ENCODE peak calls at places on chromosomes 3 and 15, in seven cellular contexts. E is cardiac muscle cell, M is Panc1, U is fibroblast of lung, Q is SK-N-SH, Y is tibial artery, B is choroid plexus epithelial cell. R is an unnamed sample.

GRCh38 chr3:53744351-53744750 is 101.9 kb downstream of the CHDH start:
- DNase-seq in E (no peak), B (no peak), M (no peak), U (no peak), Y (no peak), Q (peak; percentile 34), R (no peak)

GRCh38 chr15:90654233-90655124 is 62.7 kb upstream of the BLM start:
- DNase-seq in Q (no peak), Y (no peak), B (no peak), U (no peak), E (peak; percentile 11), M (no peak), R (no peak)

GRCh38 chr3:51953445-51953844 is 1.7 kb upstream of the GPR62 start:
- DNase-seq in Q (no peak), U (peak; percentile 63), B (peak; percentile 89), Y (no peak), M (no peak), E (peak; percentile 71), R (peak; percentile 89)

GRCh38 chr3:49123687-49124086 is 3.1 kb upstream of the USP19 start:
- DNase-seq in M (no peak), Q (no peak), U (no peak), Y (no peak), E (no peak), B (no peak), R (no peak)

GRCh38 chr3:139117136-139117675 is 72.5 kb upstream of the PRR23C start:
- DNase-seq in U (peak; percentile 48), M (no peak), Q (no peak), E (peak; percentile 20), Y (no peak), B (peak; percentile 69), R (peak; percentile 54)

GRCh38 chr15:35260961-35261360 is 175.9 kb upstream of the NANOGP8 start:
- DNase-seq in Y (no peak), B (no peak), Q (no peak), U (peak; percentile 44), E (no peak), M (no peak), R (no peak)

GRCh38 chr15:71505962-71506361 is 304.4 kb upstream of the NR2E3 start:
- DNase-seq in Y (no peak), U (no peak), Q (no peak), M (no peak), E (no peak), B (no peak), R (no peak)

GRCh38 chr15:54604963-54605362 is 591.8 kb downstream of the RSL24D1 start:
- DNase-seq in Q (no peak), E (no peak), M (no peak), B (no peak), U (no peak), Y (no peak), R (no peak)

GRCh38 chr15:92880796-92881569 is 19.1 kb upstream of the CHD2 start:
- DNase-seq in M (no peak), U (no peak), B (peak; percentile 36), E (peak; percentile 70), Q (no peak), Y (no peak), R (no peak)

DNA sequence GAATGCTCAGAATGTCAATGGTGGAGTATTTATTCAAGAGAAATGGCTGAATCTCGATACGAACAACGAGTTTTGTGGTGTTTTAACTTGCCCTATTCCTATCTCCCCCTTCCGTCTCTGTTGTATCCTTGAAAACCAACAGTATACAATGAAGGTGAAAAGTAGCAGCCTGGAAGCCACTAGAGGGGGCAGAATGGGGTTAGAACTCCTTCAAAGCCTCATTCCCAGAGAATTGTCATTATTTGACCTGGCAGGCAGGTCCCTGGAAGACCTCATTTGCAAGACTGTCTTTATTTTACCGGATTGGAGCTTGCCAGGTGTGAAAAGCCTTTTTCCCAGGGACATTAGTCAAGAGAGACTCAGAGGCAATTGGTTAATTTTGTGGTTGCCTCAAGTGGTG is 139.4 kb downstream of the LRRC28 start:
- DNase-seq in Y (no peak), U (no peak), Q (no peak), B (no peak), E (no peak), M (no peak), R (no peak)
- TF ChIP-seq CTCF in Y (no peak), U (no peak), Q (peak; percentile 11), B (peak; percentile 31), E (peak; percentile 14), M (peak; percentile 11), R (no peak)

DNA sequence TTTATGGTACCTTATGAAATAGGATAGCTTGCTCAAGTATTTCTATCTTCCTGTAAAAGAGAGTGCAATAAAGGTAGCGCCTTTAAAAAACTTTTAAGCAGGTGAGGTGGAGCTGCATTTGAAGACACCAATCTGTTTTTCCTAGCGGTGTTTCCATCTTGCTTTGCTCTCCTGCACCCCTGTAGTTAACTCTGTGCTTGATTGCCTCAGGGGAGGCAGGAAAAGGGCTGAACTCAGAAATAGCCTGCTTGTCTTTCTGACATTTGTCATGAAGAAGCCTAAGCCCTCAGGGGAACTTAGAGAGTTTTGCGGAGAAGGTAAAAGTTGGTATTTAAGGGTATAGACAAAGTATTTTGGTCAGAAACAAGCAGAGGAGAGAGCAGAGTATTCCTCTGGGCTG is 63.0 kb upstream of the TPRG1 start:
- DNase-seq in U (no peak), E (no peak), B (no peak), Y (no peak), M (no peak), Q (no peak), R (no peak)
- H3K4me3 ChIP-seq in U (no peak overlapping the region), E (no peak overlapping the region), B (no peak overlapping the region), Y (no peak overlapping the region), M (no peak overlapping the region), Q (no peak overlapping the region), R (no peak overlapping the region)

GRCh38 chr3:126986001-126986400 is 3.1 kb downstream of the PLXNA1 start:
- DNase-seq in Q (peak; percentile 82), M (no peak), Y (no peak), E (peak; percentile 37), B (peak; percentile 53), U (peak; percentile 50), R (peak; percentile 25)

GRCh38 chr3:126983653-126984390 is 907 bp downstream of the PLXNA1 start:
- DNase-seq in U (no peak), B (peak; percentile 32), E (peak; percentile 50), Y (no peak), Q (peak; percentile 78), M (no peak), R (peak; percentile 30)

GRCh38 chr3:126987129-126987528 is 4.2 kb downstream of the PLXNA1 start:
- DNase-seq in B (no peak), M (no peak), U (no peak), Y (no peak), Q (no peak), E (no peak), R (no peak)

GRCh38 chr3:126984391-126985142 is 1.7 kb downstream of the PLXNA1 start:
- DNase-seq in U (no peak), E (no peak), B (no peak), M (no peak), Q (no peak), Y (no peak), R (no peak)

DNA sequence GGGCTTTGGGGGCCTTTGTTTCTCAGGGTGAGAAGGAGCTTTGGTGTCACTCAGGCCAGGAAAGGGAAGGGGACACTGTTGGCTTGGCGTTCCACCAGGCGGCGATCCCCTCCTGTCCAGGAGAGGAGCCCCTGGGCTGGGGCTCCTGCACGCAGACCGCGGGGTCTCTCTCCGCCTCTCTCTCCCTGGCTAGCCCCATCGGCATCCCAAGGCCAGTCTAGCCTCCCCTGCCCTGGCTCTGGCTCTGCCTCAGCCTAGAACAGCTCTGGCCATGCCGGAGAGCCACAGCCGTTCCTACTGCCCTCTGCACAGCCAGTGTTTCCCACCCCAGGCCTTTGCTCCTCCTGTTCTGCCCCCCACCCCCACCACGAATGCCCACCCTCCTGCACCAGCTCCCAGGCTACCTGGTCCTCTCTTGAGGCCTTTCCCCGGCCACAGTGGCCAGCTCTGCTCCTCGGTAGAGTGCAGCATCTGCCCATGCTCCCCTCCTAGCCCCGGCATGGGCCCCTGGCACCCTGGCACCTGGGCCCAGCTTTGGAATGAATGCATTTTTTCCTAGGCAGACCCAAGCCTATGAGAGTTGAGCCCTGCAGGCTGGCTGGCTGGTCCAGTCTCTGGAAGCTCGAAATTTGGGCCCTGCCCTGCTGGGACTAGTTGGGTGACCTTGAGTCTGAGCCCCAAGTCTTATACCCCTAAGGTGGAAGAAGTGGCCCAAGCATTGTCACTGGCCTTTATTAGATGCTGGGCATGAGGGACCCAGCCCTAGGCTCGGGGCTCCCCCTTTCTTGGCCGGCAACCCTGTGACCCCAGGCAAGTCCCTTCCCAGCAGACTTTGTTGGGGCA is 2.4 kb downstream of the PLXNA1 start:
- DNase-seq in M (no peak), Y (no peak), B (no peak), Q (peak; percentile 80), U (no peak), E (no peak), R (no peak)
- TF ChIP-seq CTCF in M (no peak), Y (no peak), B (no peak), Q (no peak), U (no peak), E (no peak), R (no peak)

DNA sequence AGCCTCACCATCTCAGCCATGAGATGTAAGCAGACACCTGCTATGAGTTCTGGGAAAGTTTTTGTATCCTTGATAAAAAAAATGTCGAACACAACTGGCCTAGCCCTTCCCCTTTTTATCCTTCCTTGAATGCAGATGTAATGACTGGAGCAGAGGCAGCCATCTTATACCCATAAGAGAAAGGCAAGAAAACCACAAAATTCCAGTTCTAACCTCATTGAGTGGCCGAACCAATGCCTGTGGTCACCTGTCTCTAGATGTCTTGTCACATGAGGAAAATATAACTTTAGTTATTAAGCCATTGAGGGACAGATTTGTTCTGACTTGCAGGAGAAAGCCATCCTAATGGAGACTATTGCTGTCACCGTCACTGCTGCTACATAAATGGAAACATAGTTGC is 80.4 kb upstream of the SLC6A6 start:
- DNase-seq in Y (no peak), Q (no peak), E (no peak), U (no peak), B (no peak), M (no peak), R (no peak)
- H3K4me3 ChIP-seq in Y (no peak overlapping the region), Q (no peak overlapping the region), E (no peak overlapping the region), U (no peak overlapping the region), B (no peak overlapping the region), M (no peak overlapping the region), R (no peak overlapping the region)

GRCh38 chr3:189121088-189121487 is 50.7 kb upstream of the TPRG1 start:
- DNase-seq in U (peak; percentile 4), Y (no peak), Q (no peak), M (no peak), B (no peak), E (no peak), R (no peak)
- TF ChIP-seq CTCF in U (no peak), Y (no peak), Q (no peak), M (no peak), B (no peak), E (no peak), R (no peak)

GRCh38 chr3:30639937-30640336 is 33.5 kb downstream of the TGFBR2 start:
- DNase-seq in E (no peak), M (no peak), B (no peak), Q (no peak), Y (no peak), U (no peak), R (no peak)
- H3K4me3 ChIP-seq in E (no peak overlapping the region), M (no peak overlapping the region), B (no peak overlapping the region), Q (no peak overlapping the region), Y (no peak overlapping the region), U (no peak overlapping the region), R (no peak overlapping the region)

GRCh38 chr3:98259707-98260106 is 4.3 kb upstream of the OR5H6 start:
- DNase-seq in M (no peak), Y (no peak), B (no peak), U (no peak), E (no peak), Q (peak; percentile 3), R (peak; percentile 25)
- TF ChIP-seq CTCF in M (no peak), Y (no peak), B (no peak), U (no peak), E (no peak), Q (peak; percentile 37), R (peak; percentile 44)

R was measured in epithelial cell of esophagus.